ENCODE peak calls at places on chromosomes 13 and 19, in eight cellular contexts. V is trophoblast cell; P is progenitor cell of endocrine pancreas; S is mucosa of gallbladder; U is stimulated activated naive CD4-positive, alpha-beta T cell; J is left ventricle myocardium superior; Z is brain microvascular endothelial cell; F is activated naive CD8-positive, alpha-beta T cell treated with anti-CD3 and anti-CD28 coated beads for 36 hours. M is an unnamed sample.

GRCh38 chr13:114009590-114010400 is 35.9 kb upstream of the C13orf46 start:
- DNase-seq in V (no peak), P (no peak), S (no peak), U (no peak), J (peak; percentile 23), Z (no peak), F (no peak), M (no peak)

GRCh38 chr13:44578064-44578394 is 1.9 kb upstream of the TSC22D1 start:
- DNase-seq in V (no peak), P (no peak), S (no peak), U (no peak), J (no peak), Z (no peak), F (no peak), M (no peak)

GRCh38 chr13:44575741-44576395 is at the start of gene TSC22D1:
- DNase-seq in V (peak; percentile 37), P (peak; percentile 23), S (peak; percentile 36), U (peak; percentile 63), J (peak; percentile 65), Z (peak; percentile 45), F (peak; percentile 71), M (peak; percentile 37)

GRCh38 chr19:13463296-13463695 is 43.0 kb downstream of the CACNA1A start:
- DNase-seq in V (peak; percentile 27), P (peak; percentile 55), S (no peak), U (no peak), J (peak; percentile 32), Z (no peak), F (peak; percentile 10), M (peak; percentile 61)

GRCh38 chr19:10036601-10037071 is 23.4 kb downstream of the RDH8 start:
- DNase-seq in V (no peak), P (no peak), S (peak; percentile 61), U (no peak), J (no peak), Z (no peak), F (no peak), M (no peak)

GRCh38 chr19:43380771-43381386 is 27.4 kb downstream of the CD177 start:
- DNase-seq in V (no peak), P (no peak), S (no peak), U (no peak), J (no peak), Z (no peak), F (no peak), M (no peak)

GRCh38 chr19:49884109-49884508 is 6.6 kb downstream of the TBC1D17 start:
- DNase-seq in V (no peak), P (no peak), S (no peak), U (no peak), J (no peak), Z (no peak), F (no peak), M (no peak)

GRCh38 chr19:6318772-6319171 is 14.6 kb downstream of the ACER1 start:
- DNase-seq in V (peak; percentile 54), P (no peak), S (no peak), U (no peak), J (no peak), Z (peak; percentile 40), F (no peak), M (no peak)